ENCODE peak calls at places on chromosomes 2 and 18, in seven cellular contexts. Y, E, U, A, D, X and T are unnamed samples. For H3K9me2, the result is how much of the 10 kb centered on the place peaks cover.

GRCh38 chr2:46351388-46352141 is 54.4 kb downstream of the EPAS1 start:
- DNase-seq in X (no peak), E (no peak), A (no peak), Y (no peak), D (no peak), U (no peak), T (no peak)

GRCh38 chr2:85589982-85590791 is 5.4 kb upstream of the RNF181 start:
- DNase-seq in Y (no peak), E (no peak), D (peak), A (no peak), X (no peak), U (peak), T (no peak)

GRCh38 chr2:42951263-42951938 is 159.0 kb upstream of the HAAO start:
- DNase-seq in A (no peak), Y (no peak), U (peak), X (no peak), E (no peak), D (no peak), T (no peak)

GRCh38 chr18:56756971-56757370 is 105.8 kb downstream of the WDR7 start:
- DNase-seq in Y (no peak), X (no peak), E (no peak), U (no peak), A (no peak), D (no peak), T (no peak)

GRCh38 chr18:62979900-62980299 is 264.6 kb downstream of the PHLPP1 start:
- DNase-seq in X (no peak), D (no peak), A (no peak), U (no peak), Y (no peak), E (no peak), T (no peak)

GRCh38 chr18:41150316-41150715 is 804.7 kb upstream of the PIK3C3 start:
- DNase-seq in U (no peak), E (no peak), A (no peak), X (peak), D (no peak), Y (no peak), T (peak)

GRCh38 chr18:50614838-50615237 is 55.0 kb downstream of the MAPK4 start:
- DNase-seq in E (no peak), A (no peak), D (no peak), X (no peak), Y (no peak), U (peak), T (peak)

GRCh38 chr2:3637311-3637675 is 20.7 kb upstream of the ALLC start:
- DNase-seq in U (no peak), A (no peak), Y (no peak), X (no peak), D (no peak), E (no peak), T (no peak)

GRCh38 chr2:64024259-64024949 is 5.2 kb upstream of the VPS54 start:
- DNase-seq in E (no peak), Y (no peak), X (no peak), D (no peak), A (no peak), U (no peak), T (peak)

GRCh38 chr2:71607490-71607889 is 154.1 kb downstream of the DYSF start:
- DNase-seq in D (no peak), Y (no peak), E (no peak), A (no peak), U (no peak), X (no peak), T (no peak)

GRCh38 chr2:26541401-26542193 is 63.7 kb upstream of the OTOF start:
- DNase-seq in U (no peak), A (no peak), Y (no peak), X (no peak), D (no peak), E (no peak), T (no peak)

GRCh38 chr18:12253517-12254136 is 534 bp upstream of the CIDEA start:
- DNase-seq in A (no peak), X (no peak), Y (no peak), D (no peak), E (no peak), U (no peak), T (no peak)

GRCh38 chr2:43081131-43081745 is 145.2 kb downstream of the ZFP36L2 start:
- DNase-seq in A (no peak), X (no peak), U (no peak), Y (no peak), E (no peak), D (no peak), T (no peak)

GRCh38 chr2:214651451-214651850 is 158.0 kb downstream of the BARD1 start:
- DNase-seq in D (peak), E (no peak), A (no peak), X (no peak), Y (no peak), U (peak), T (no peak)

GRCh38 chr2:191927991-191928390 is 81.1 kb upstream of the CAVIN2 start:
- DNase-seq in X (no peak), E (no peak), U (peak), Y (no peak), D (no peak), A (no peak), T (no peak)

GRCh38 chr18:32661486-32662299 is 111.1 kb downstream of the KLHL14 start:
- DNase-seq in E (no peak), Y (no peak), A (no peak), D (peak), X (no peak), U (peak), T (peak)

GRCh38 chr2:15142069-15142689 is 419.0 kb downstream of the NBAS start:
- DNase-seq in X (peak), U (no peak), E (no peak), Y (peak), A (peak), D (peak), T (no peak)

GRCh38 chr2:230356084-230356483 is 29.1 kb downstream of the SP140L start:
- DNase-seq in U (peak), A (no peak), X (no peak), E (no peak), Y (no peak), D (no peak), T (no peak)

GRCh38 chr2:32895424-32895823 is 51.3 kb upstream of the LTBP1 start:
- DNase-seq in U (peak), D (no peak), X (no peak), Y (no peak), E (no peak), A (no peak), T (no peak)

GRCh38 chr2:232363784-232364615 is 14.6 kb upstream of the ALPP start:
- DNase-seq in A (peak), Y (no peak), X (peak), U (no peak), E (no peak), D (no peak), T (no peak)

GRCh38 chr18:79534356-79534755 is 138.6 kb downstream of the NFATC1 start:
- DNase-seq in E (no peak), U (no peak), X (no peak), D (no peak), A (no peak), Y (no peak), T (no peak)

GRCh38 chr2:128637481-128638155 is 318.9 kb upstream of the HS6ST1 start:
- DNase-seq in X (no peak), D (no peak), A (no peak), Y (no peak), U (peak), E (no peak), T (no peak)

GRCh38 chr2:128640166-128640846 is 321.6 kb upstream of the HS6ST1 start:
- DNase-seq in X (no peak), Y (no peak), E (no peak), D (no peak), A (no peak), U (peak), T (no peak)

GRCh38 chr2:128636802-128637147 is 318.1 kb upstream of the HS6ST1 start:
- DNase-seq in Y (no peak), A (no peak), E (no peak), D (no peak), U (no peak), X (no peak), T (no peak)

GRCh38 chr2:128639693-128640092 is 321.0 kb upstream of the HS6ST1 start:
- DNase-seq in E (no peak), Y (no peak), X (no peak), D (no peak), U (peak), A (no peak), T (no peak)

GRCh38 chr2:128638311-128638710 is 319.6 kb upstream of the HS6ST1 start:
- DNase-seq in U (no peak), Y (no peak), X (no peak), D (no peak), E (no peak), A (no peak), T (no peak)
- H3K9me2 ChIP-seq in U (under half), Y (under half), X (under half), D (under half), E (under half), A (under half), T (under half)

DNA sequence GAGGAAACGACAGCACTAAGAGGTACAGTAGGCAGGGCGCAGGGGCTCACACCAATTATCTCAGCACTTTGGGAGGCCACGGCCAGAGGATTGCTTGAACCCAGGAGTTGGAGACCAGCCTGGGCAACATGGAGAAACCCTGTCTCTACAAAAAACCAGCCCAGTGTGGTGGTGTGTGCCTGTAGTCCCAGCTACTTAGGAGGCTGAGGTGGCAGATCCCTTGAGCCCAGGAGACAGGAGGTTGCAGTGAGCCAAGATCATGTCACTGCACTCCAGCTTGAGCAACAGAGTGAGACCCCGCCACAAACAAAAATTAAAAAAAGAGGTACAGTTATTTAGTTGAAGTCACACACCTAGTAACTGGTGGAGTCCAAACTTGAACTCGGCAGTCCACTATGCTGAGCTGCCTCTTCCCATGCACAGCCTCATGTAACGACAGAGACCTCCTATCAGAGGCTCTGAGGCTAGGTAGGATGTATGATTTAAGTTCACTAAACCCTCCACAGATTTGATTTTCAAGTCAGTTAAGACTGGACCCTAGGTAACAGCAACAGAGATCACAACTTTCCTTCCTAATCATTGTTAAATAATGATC is 8.7 kb downstream of the STK17B start:
- DNase-seq in Y (no peak), E (no peak), X (no peak), D (no peak), A (no peak), U (no peak), T (no peak)
- H3K4me2 ChIP-seq in Y (no peak), E (no peak), X (peak), D (no peak), A (peak), U (no peak), T (no peak)

DNA sequence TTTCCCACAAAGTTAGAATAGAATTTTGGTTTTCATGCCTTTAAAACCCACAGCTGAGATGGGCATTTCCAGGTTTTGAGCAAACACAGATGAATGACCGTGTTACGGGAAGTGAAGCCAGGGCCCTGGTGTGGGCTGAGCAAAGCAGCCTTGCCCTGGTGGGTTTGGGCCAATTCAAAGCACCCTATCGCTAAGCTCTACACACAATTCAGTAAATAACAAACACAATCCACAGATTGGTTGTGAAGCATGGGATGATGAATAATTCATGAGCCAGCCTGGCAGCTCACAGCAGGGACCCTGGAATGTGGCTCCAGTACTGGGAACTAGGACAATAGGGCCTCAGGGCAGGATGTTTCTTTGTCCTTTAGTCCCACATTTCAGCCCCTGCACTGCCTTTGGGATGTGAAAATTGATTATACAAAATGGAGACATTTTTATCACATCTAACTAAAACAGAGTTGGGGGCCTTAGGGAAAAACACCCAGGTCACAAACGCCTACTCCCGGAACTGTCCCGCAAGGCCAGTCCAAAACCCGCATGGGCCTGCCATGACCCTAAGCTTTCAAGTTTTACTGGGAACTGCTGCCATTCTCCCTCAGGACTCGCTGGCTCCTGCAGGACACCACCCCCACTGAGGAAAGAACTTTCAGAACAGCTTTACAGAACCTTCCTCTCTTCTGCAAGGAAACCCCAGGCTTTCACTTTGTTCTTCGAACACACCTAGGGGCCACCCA is 320.2 kb upstream of the HS6ST1 start:
- DNase-seq in U (peak), D (no peak), X (no peak), A (no peak), Y (no peak), E (no peak), T (no peak)
- H3K9me2 ChIP-seq in U (under half), D (under half), X (under half), A (under half), Y (under half), E (under half), T (under half)

GRCh38 chr2:208255557-208256106 is 761 bp upstream of the IDH1 start:
- DNase-seq in X (no peak), Y (no peak), U (no peak), E (no peak), A (no peak), D (no peak), T (no peak)

GRCh38 chr2:208254118-208254870 is 577 bp downstream of the IDH1 start:
- DNase-seq in Y (peak), A (peak), E (peak), D (peak), U (peak), X (peak), T (peak)

GRCh38 chr2:208253518-208254117 is 1.3 kb downstream of the IDH1 start:
- DNase-seq in Y (peak), A (no peak), D (peak), U (peak), X (no peak), E (no peak), T (no peak)

GRCh38 chr2:208254871-208255556 is at the start of gene IDH1:
- DNase-seq in E (peak), Y (peak), X (peak), A (peak), U (peak), D (peak), T (peak)

GRCh38 chr2:208256192-208256782 is 1.4 kb upstream of the IDH1 start:
- DNase-seq in X (peak), U (no peak), D (peak), A (peak), Y (no peak), E (no peak), T (peak)
- H3K4me2 ChIP-seq in X (no peak), U (no peak), D (no peak), A (peak), Y (no peak), E (peak), T (peak)

DNA sequence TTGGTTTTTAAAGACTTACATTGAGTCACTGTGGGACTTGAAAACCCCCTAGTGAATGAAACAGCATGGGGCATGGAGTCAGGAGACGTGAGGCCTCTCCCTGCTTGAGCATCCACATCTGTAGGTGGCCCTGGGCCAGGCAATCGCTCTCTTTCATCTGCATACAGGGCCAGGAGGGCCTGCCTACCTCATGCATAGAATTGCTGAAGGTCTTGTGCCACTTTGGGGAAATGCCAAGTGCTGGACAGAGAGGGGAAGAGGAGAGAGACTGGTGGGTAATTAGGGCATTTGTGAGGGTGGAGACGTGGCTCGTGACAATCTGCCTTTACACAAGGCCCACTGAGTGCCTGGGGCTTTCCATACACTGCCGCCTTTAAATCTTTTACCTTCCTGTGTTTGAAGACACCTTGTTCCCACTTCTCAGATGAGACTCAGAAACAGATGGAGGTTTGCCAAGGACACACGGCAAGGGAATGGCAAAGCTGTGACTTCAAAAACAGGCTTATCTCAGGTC is 322.2 kb upstream of the HS6ST1 start:
- DNase-seq in A (no peak), E (no peak), Y (no peak), D (no peak), U (no peak), X (no peak), T (no peak)
- H3K9me2 ChIP-seq in A (under half), E (under half), Y (under half), D (under half), U (under half), X (under half), T (under half)

DNA sequence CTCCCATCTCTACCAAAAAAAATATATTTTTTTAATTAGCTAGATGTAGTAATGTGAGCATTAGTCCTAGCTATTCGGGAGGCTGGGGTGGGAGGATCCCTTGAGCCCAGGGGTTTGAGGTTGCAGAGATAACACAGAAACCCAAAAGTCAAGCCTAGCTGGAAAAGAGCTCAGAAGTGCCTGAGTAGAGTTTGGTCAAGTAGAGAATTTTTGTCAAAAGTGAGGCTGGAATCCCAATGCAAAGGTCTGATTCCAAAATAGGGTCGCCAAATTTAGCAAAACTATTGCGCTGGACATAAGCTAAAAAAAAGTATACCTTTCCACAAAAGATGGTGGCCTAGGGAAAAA is 15.5 kb upstream of the MSH6 start:
- DNase-seq in X (no peak), U (no peak), D (no peak), Y (no peak), A (no peak), E (no peak), T (no peak)
- H3K4me2 ChIP-seq in X (peak), U (peak), D (peak), Y (peak), A (peak), E (peak), T (peak)

GRCh38 chr2:7988440-7988839 is 693.4 kb upstream of the ID2 start:
- DNase-seq in D (peak), A (no peak), X (no peak), E (no peak), Y (no peak), U (no peak), T (no peak)
- H3K9me2 ChIP-seq in D (under half), A (under half), X (under half), E (under half), Y (under half), U (under half), T (under half)

GRCh38 chr2:198137733-198138132 is 333.3 kb downstream of the PLCL1 start:
- DNase-seq in Y (no peak), E (no peak), D (no peak), A (no peak), X (no peak), U (no peak), T (no peak)
- H3K4me2 ChIP-seq in Y (no peak), E (no peak), D (no peak), A (no peak), X (no peak), U (no peak), T (no peak)